ENCODE peak calls at places on chromosomes 16 and 17, in eight cellular contexts. E is T-helper 1 cell; X is activated B cell treated with CpG ODN at 0.5 μM for 24 hours; Y is NCI-H146; A is adipocyte; Z is stimulated activated CD4-positive, alpha-beta T cell treated with anti-CD3 and anti-CD28 coated beads, Interleukin-1b, Interleukin-23, amount 100 ng/mL, for 1 hour; V is heart left ventricle; M is hippocampal formation. K is an unnamed sample.
A peak's percentile ranks its signal among the peaks of the same experiment; 100 is the strongest.

GRCh38 chr17:21285164-21286065 is 904 bp downstream of the MAP2K3 start:
- DNase-seq in E (no peak), M (no peak), Z (no peak), Y (peak; percentile 22), X (no peak), V (peak; percentile 51), A (peak; percentile 62), K (peak; percentile 82)

GRCh38 chr17:42107124-42107523 is 5.4 kb downstream of the DHX58 start:
- DNase-seq in A (no peak), V (no peak), Z (no peak), Y (no peak), E (no peak), M (no peak), X (no peak), K (no peak)

GRCh38 chr16:85592700-85593502 is 20.2 kb upstream of the GSE1 start:
- DNase-seq in Z (no peak), M (no peak), X (no peak), E (no peak), V (no peak), A (peak; percentile 45), Y (no peak), K (peak; percentile 57)

GRCh38 chr16:81567087-81567486 is 122.5 kb downstream of the CMIP start:
- DNase-seq in V (no peak), A (no peak), X (no peak), M (no peak), Y (no peak), Z (no peak), E (no peak), K (no peak)

GRCh38 chr16:24993722-24994686 is 21.2 kb downstream of the ARHGAP17 start:
- DNase-seq in E (no peak), A (peak; percentile 85), X (no peak), V (no peak), M (no peak), Z (no peak), Y (no peak), K (peak; percentile 52)

GRCh38 chr17:4073983-4074830 is 68.6 kb downstream of the ZZEF1 start:
- DNase-seq in V (peak; percentile 45), Z (no peak), X (peak; percentile 35), E (no peak), Y (no peak), A (no peak), M (peak; percentile 12), K (peak; percentile 80)

GRCh38 chr17:8430966-8431365 is 4.7 kb upstream of the NDEL1 start:
- DNase-seq in V (peak; percentile 71), Y (no peak), X (no peak), M (no peak), A (no peak), Z (no peak), E (no peak), K (peak; percentile 80)

GRCh38 chr16:14364386-14365199 is 265.5 kb downstream of the PARN start:
- DNase-seq in Y (peak; percentile 27), V (no peak), E (no peak), A (peak; percentile 94), X (no peak), M (no peak), Z (no peak), K (no peak)